ENCODE peak calls at places on chromosome 3, in five cellular contexts. Y, H, J, B and K are unnamed samples. For H3K4me1, the result is how much of the 10 kb centered on the place peaks cover.

GRCh38 chr3:17166369-17166768 is 281.6 kb downstream of the PLCL2 start:
- DNase-seq in Y (no peak), H (no peak), J (no peak), B (no peak), K (no peak)

GRCh38 chr3:94066829-94067470 is 4.1 kb downstream of the NSUN3 start:
- DNase-seq in Y (no peak), H (no peak), J (no peak), B (no peak), K (no peak)

GRCh38 chr3:19485267-19485666 is 337.0 kb downstream of the KCNH8 start:
- DNase-seq in Y (no peak), H (no peak), J (no peak), B (no peak), K (no peak)

GRCh38 chr3:122394173-122394572 is 10.2 kb downstream of the FAM162A start:
- DNase-seq in Y (no peak), H (no peak), J (peak), B (no peak), K (no peak)

GRCh38 chr3:188006726-188007393 is 147.1 kb upstream of the LPP start:
- DNase-seq in Y (no peak), H (no peak), J (no peak), B (peak), K (peak)

GRCh38 chr3:34015204-34016142 is 217.0 kb downstream of the PDCD6IP start:
- DNase-seq in Y (no peak), H (no peak), J (no peak), B (no peak), K (no peak)

GRCh38 chr3:81744366-81744765 is 17.1 kb downstream of the GBE1 start:
- DNase-seq in Y (no peak), H (peak), J (peak), B (no peak), K (no peak)

GRCh38 chr3:123445702-123446101 is 3.2 kb downstream of the ADCY5 start:
- DNase-seq in Y (no peak), H (no peak), J (no peak), B (no peak), K (no peak)

GRCh38 chr3:127043041-127043641 is 60.2 kb downstream of the PLXNA1 start:
- DNase-seq in Y (no peak), H (no peak), J (peak), B (no peak), K (no peak)

GRCh38 chr3:44065311-44065710 is 176.4 kb upstream of the TOPAZ1 start:
- DNase-seq in Y (no peak), H (no peak), J (no peak), B (no peak), K (no peak)

GRCh38 chr3:142926368-142926944 is 37.0 kb downstream of the PAQR9 start:
- DNase-seq in Y (no peak), H (no peak), J (no peak), B (no peak), K (no peak)

GRCh38 chr3:49787182-49787464 is 781 bp upstream of the IP6K1 start:
- DNase-seq in Y (no peak), H (no peak), J (no peak), B (no peak), K (no peak)

GRCh38 chr3:46408853-46409252 is 1.8 kb downstream of the CCRL2 start:
- DNase-seq in Y (no peak), H (no peak), J (no peak), B (no peak), K (no peak)

GRCh38 chr3:126373682-126374601 is 16.7 kb upstream of the KLF15 start:
- DNase-seq in Y (no peak), H (no peak), J (peak), B (peak), K (peak)

GRCh38 chr3:8903191-8903590 is 60.1 kb downstream of the RAD18 start:
- DNase-seq in Y (no peak), H (no peak), J (peak), B (no peak), K (no peak)

GRCh38 chr3:176376531-176376930 is 820.8 kb downstream of the TBL1XR1 start:
- DNase-seq in Y (no peak), H (no peak), J (no peak), B (no peak), K (no peak)

GRCh38 chr3:60803812-60804211 is 447.4 kb downstream of the FHIT start:
- DNase-seq in Y (no peak), H (no peak), J (no peak), B (no peak), K (no peak)

GRCh38 chr3:114439279-114439678 is 145.5 kb downstream of the TIGIT start:
- DNase-seq in Y (no peak), H (no peak), J (peak), B (no peak), K (no peak)

GRCh38 chr3:166110102-166110501 is 272.9 kb upstream of the BCHE start:
- DNase-seq in Y (no peak), H (no peak), J (no peak), B (no peak), K (no peak)

GRCh38 chr3:131217296-131217741 is 164.3 kb upstream of the NUDT16 start:
- DNase-seq in Y (no peak), H (peak), J (no peak), B (no peak), K (no peak)

GRCh38 chr3:15979900-15980299 is 182.1 kb upstream of the ANKRD28 start:
- DNase-seq in Y (no peak), H (no peak), J (no peak), B (no peak), K (no peak)

GRCh38 chr3:15983232-15983631 is 185.5 kb upstream of the ANKRD28 start:
- DNase-seq in Y (no peak), H (no peak), J (peak), B (no peak), K (no peak)

GRCh38 chr3:15982667-15983145 is 184.9 kb upstream of the ANKRD28 start:
- DNase-seq in Y (no peak), H (no peak), J (peak), B (peak), K (no peak)

GRCh38 chr3:15982243-15982642 is 184.5 kb upstream of the ANKRD28 start:
- DNase-seq in Y (no peak), H (no peak), J (no peak), B (no peak), K (no peak)

DNA sequence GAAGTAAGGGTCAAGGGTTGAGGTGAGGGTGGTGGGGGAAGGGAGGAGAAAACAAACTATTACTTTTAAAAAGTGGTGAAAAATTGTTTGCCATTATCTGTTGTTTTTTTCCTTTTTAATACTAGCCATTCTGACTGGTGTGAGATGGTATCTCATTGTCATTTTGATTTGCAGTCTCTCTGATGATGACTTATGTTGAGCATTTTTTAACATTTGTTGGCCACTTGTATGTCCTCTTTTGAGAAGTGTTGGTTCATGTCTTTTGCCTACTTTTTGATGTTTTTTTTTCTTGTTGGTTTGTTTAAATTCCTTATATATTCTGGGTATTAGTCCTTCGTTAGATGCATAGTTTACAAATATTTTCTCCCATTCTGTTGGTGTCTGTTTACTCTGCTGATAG is 185.9 kb upstream of the ANKRD28 start:
- DNase-seq in Y (no peak), H (no peak), J (no peak), B (no peak), K (no peak)
- H3K4me3 ChIP-seq in Y (no peak), H (no peak), J (peak), B (peak), K (no peak)

DNA sequence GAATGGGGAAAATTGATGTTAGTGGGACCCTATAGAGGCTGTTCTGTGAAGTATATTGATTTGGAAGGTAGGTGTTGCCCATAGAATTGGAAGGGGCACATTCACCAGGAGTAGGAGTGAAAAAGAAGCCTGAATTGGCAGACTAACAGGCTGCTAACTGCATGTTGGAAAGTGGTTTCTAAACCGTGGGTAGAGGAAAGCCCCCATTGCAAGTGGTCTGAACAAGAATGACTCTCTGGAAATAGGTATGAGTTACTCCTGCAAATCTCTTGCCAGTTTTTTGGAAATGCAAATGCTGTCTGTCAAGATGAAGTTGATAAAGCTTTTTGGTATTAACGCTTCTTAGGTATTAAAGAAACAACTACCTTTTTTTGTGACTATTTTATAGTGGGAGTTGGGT is 3.5 kb downstream of the UBE2E1 start:
- DNase-seq in Y (no peak), H (no peak), J (no peak), B (no peak), K (no peak)
- H3K4me1 ChIP-seq in Y (half or more), H (under half), J (under half), B (under half), K (under half)

GRCh38 chr3:171290680-171291079 is 169.5 kb downstream of the TNIK start:
- DNase-seq in Y (no peak), H (no peak), J (no peak), B (no peak), K (no peak)

GRCh38 chr3:171283248-171284222 is 176.7 kb downstream of the TNIK start:
- DNase-seq in Y (no peak), H (no peak), J (no peak), B (peak), K (no peak)

GRCh38 chr3:171284308-171285075 is 175.7 kb downstream of the TNIK start:
- DNase-seq in Y (peak), H (peak), J (peak), B (no peak), K (no peak)

GRCh38 chr3:171285287-171285686 is 174.9 kb downstream of the TNIK start:
- DNase-seq in Y (no peak), H (no peak), J (peak), B (no peak), K (no peak)

DNA sequence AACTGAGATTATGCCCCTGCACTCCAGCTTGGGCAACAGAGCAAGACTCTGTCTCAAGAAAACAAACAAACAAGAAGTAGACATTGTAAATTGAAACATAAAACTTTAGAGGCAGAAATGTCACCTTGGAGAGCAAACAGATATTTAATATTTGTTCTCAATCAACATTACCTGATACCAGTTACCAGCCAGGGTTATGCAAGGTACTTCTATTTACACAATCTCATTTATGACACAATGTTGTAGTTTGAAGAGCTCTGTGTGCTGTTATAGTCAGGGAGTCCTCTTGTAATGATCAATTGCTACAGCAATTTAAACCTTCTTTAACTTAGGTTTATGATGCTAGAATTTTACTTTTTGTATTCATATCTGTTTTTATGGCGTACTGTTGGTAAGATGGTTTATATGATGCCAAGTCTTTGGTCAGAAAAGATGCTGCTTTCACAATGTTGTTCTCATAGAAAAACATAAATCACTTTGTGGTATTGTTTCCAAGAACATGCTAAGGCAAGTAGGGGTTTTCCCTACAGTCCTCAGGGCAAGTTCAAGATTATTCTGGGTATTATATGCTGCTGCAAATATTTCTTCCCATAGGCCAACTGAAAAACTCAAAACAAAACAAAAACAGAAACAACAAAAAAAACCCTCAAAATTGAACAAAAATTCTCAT is 173.5 kb downstream of the TNIK start:
- DNase-seq in Y (no peak), H (no peak), J (peak), B (no peak), K (no peak)
- H3K4me3 ChIP-seq in Y (no peak), H (no peak), J (no peak), B (no peak), K (no peak)

GRCh38 chr3:193774916-193775285 is 181.9 kb downstream of the OPA1 start:
- DNase-seq in Y (no peak), H (no peak), J (no peak), B (no peak), K (no peak)
- H3K4me1 ChIP-seq in Y (under half), H (under half), J (under half), B (under half), K (under half)

GRCh38 chr3:62373215-62373614 is at the start of gene FEZF2:
- DNase-seq in Y (no peak), H (no peak), J (no peak), B (no peak), K (no peak)
- H3K4me3 ChIP-seq in Y (no peak), H (no peak), J (peak), B (peak), K (no peak)

GRCh38 chr3:53789459-53789858 is 56.8 kb downstream of the CHDH start:
- DNase-seq in Y (no peak), H (no peak), J (no peak), B (no peak), K (no peak)

GRCh38 chr3:53791317-53791716 is 54.9 kb downstream of the CHDH start:
- DNase-seq in Y (no peak), H (no peak), J (no peak), B (no peak), K (no peak)

GRCh38 chr3:53788038-53788437 is 58.2 kb downstream of the CHDH start:
- DNase-seq in Y (no peak), H (no peak), J (no peak), B (no peak), K (no peak)

GRCh38 chr3:53790470-53790869 is 55.7 kb downstream of the CHDH start:
- DNase-seq in Y (no peak), H (no peak), J (no peak), B (no peak), K (no peak)

GRCh38 chr3:53787016-53787415 is 59.2 kb downstream of the CHDH start:
- DNase-seq in Y (no peak), H (no peak), J (no peak), B (no peak), K (no peak)
- H3K4me1 ChIP-seq in Y (under half), H (under half), J (under half), B (under half), K (under half)

DNA sequence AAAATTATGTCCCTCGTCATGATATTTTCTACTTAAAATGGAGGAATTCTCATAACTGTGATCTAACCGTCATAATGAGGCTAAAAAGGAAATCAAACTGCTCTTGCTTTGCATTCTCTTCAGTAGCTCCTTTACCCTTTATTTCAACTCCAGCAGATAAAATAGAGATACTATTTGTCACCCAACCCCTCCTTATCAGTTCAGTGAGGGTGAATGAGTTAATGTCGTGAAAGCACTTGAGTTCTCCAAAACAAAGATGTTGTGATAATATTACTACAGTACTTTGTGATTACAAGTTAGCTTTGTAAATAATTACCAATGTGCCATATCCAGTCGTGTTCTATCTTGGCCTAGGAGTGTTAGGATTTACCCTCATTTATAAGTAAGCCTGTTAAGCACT is 63.4 kb upstream of the ANKRD28 start:
- DNase-seq in Y (no peak), H (no peak), J (no peak), B (no peak), K (no peak)
- H3K4me3 ChIP-seq in Y (no peak), H (peak), J (peak), B (peak), K (no peak)